ENCODE peak calls at places on chromosome X, in four cellular contexts. One of them, this sample, is unnamed.

GRCh38 chrX:120310861-120311631 is at the start of gene TMEM255A:
- DNase-seq in A549: no peak
- DNase-seq in K562: no peak
- DNase-seq in IMR-90: no peak
- DNase-seq in this sample: no peak

GRCh38 chrX:112654871-112655270 is 24.9 kb downstream of the LHFPL1 start:
- DNase-seq in K562: no peak
- DNase-seq in IMR-90: peak
- DNase-seq in A549: no peak
- DNase-seq in this sample: no peak

GRCh38 chrX:103831342-103831802 is 685 bp downstream of the RAB9B start:
- DNase-seq in A549: peak
- DNase-seq in K562: peak
- DNase-seq in IMR-90: no peak
- DNase-seq in this sample: no peak

GRCh38 chrX:40539214-40540142 is 41.3 kb upstream of the ATP6AP2 start:
- DNase-seq in K562: peak
- DNase-seq in IMR-90: peak
- DNase-seq in A549: no peak
- DNase-seq in this sample: no peak

GRCh38 chrX:43633081-43633480 is 23.0 kb upstream of the MAOA start:
- DNase-seq in K562: no peak
- DNase-seq in A549: no peak
- DNase-seq in IMR-90: no peak
- DNase-seq in this sample: no peak

GRCh38 chrX:74015379-74016019 is 288.5 kb upstream of the ZCCHC13 start:
- DNase-seq in A549: peak
- DNase-seq in K562: peak
- DNase-seq in IMR-90: peak
- DNase-seq in this sample: peak

GRCh38 chrX:43676960-43677582 is 21.0 kb downstream of the MAOA start:
- DNase-seq in A549: no peak
- DNase-seq in IMR-90: no peak
- DNase-seq in K562: no peak
- DNase-seq in this sample: peak

GRCh38 chrX:11470231-11470630 is 177.0 kb downstream of the AMELX start:
- DNase-seq in A549: no peak
- DNase-seq in K562: no peak
- DNase-seq in IMR-90: peak
- DNase-seq in this sample: no peak

GRCh38 chrX:43809463-43809862 is 72.8 kb downstream of the MAOB start:
- DNase-seq in IMR-90: peak
- DNase-seq in A549: no peak
- DNase-seq in K562: no peak
- DNase-seq in this sample: no peak

DNA sequence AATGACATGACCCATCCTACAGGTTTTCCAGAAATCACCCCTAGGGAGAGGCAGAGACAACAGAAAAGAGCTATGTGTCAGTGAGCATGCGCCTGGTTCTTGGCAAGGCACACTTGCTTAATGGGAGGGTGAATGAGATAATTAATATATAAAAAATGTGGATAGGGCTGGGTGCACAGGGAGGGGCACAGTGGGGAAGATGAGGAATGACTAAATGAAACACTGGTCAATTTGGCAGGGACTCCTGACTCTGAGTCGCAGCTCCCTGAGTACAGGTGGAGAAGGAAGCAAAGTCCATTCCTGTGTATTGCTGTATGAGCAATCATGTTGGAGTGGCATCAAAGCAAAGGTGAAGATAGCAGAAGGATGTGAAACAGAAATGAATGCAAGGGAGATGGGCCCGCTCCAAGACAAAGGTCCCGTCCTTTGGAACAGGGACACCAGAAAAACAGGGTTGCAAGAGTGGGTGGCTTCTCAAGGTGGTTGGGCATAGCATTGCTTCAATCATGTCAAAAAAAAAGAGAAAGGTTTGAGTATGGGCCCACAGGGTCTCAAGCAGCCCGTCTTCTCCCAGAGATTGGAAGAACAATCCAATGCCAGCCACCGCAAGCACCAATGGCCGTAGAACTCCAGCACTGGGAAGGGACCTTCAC is 278.4 kb upstream of the AGTR2 start:
- DNase-seq in A549: no peak
- DNase-seq in K562: no peak
- DNase-seq in IMR-90: no peak
- DNase-seq in this sample: peak
- TF ChIP-seq MAZ in A549: no peak
- TF ChIP-seq MAZ in K562: no peak
- TF ChIP-seq MAZ in IMR-90: no peak
- TF ChIP-seq MAZ in this sample: no peak

GRCh38 chrX:68757331-68757730 is 71.5 kb upstream of the EFNB1 start:
- DNase-seq in K562: no peak
- DNase-seq in A549: no peak
- DNase-seq in IMR-90: no peak
- DNase-seq in this sample: no peak

GRCh38 chrX:68763481-68763880 is 65.3 kb upstream of the EFNB1 start:
- DNase-seq in IMR-90: no peak
- DNase-seq in A549: no peak
- DNase-seq in K562: no peak
- DNase-seq in this sample: no peak

GRCh38 chrX:68762649-68763268 is 66.1 kb upstream of the EFNB1 start:
- DNase-seq in K562: no peak
- DNase-seq in IMR-90: no peak
- DNase-seq in A549: no peak
- DNase-seq in this sample: no peak

GRCh38 chrX:68758671-68759070 is 70.2 kb upstream of the EFNB1 start:
- DNase-seq in K562: no peak
- DNase-seq in A549: no peak
- DNase-seq in IMR-90: no peak
- DNase-seq in this sample: no peak

GRCh38 chrX:68761086-68761485 is 67.7 kb upstream of the EFNB1 start:
- DNase-seq in IMR-90: no peak
- DNase-seq in A549: no peak
- DNase-seq in K562: no peak
- DNase-seq in this sample: no peak
- TF ChIP-seq MAZ in IMR-90: no peak
- TF ChIP-seq MAZ in A549: no peak
- TF ChIP-seq MAZ in K562: no peak
- TF ChIP-seq MAZ in this sample: no peak

DNA sequence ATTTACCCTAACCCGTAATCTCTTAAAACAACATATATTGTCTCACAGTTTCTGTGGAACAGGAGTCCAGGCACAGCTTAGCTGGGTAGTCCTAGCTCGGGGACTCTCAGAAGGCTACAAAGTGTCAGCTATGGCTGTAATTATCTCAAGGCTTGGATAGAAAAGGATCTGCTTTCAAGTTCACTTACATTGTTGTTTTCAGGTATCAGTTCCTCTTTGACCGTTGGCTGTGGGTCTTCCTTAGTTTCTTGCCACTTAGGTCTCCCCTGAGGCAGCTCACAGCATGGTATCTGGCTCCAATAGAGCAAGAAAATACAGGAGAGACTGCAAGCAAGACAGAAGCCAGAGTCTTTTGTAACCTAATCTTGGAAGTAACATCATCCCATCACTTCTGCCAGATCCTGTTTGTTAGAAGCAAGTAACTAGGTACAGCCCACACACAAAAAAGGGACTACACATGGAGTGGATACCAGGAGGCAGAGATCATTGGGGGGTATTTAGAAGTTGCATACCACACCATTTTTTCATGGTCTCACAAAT is 137.0 kb downstream of the MAGEB5 start:
- DNase-seq in IMR-90: no peak
- DNase-seq in K562: no peak
- DNase-seq in A549: no peak
- DNase-seq in this sample: no peak
- TF ChIP-seq MAZ in IMR-90: no peak
- TF ChIP-seq MAZ in K562: no peak
- TF ChIP-seq MAZ in A549: no peak
- TF ChIP-seq MAZ in this sample: no peak

DNA sequence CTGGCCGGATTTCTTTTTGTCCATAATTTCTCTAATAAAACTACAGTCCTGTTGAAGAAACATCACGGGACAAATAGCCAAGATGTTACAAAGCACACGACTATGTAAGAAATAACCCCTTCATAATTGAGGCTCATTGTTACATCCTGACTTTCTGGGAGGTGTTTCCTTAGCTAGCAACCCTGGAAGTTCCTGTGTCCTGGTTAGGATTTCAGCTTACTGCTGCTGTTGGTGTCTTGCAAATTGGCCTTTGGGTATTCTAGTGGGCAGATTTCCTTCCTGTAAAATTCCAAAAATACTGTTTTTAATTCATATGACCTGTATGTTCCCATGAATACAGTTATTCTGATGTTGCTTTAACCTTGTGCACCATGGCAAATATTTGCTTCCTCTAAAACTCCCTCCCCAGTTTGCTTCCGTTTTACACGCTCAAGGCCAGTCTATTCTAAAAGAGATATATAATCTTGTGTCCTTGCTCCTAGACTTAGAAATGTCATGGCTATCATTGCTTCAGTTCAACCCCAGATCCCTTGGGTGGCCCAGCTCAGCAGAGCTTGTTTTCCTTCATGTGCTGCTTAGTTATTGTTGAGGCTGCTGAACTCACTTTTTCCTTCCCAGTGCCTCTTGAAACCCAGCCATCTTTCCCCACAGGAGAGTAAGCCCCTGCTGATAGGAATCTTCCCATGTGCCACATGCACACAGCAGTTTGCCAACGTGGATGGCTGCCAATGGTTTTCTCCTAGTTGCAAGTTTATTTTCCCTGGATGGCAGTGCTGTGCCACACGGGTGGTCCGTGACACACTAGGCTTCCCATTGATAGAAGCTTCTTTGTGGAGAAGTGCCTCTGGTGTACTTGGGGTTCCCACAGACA is 75.8 kb downstream of the TSPAN7 start:
- DNase-seq in A549: no peak
- DNase-seq in K562: no peak
- DNase-seq in IMR-90: no peak
- DNase-seq in this sample: peak
- TF ChIP-seq MAZ in A549: no peak
- TF ChIP-seq MAZ in K562: no peak
- TF ChIP-seq MAZ in IMR-90: no peak
- TF ChIP-seq MAZ in this sample: no peak

GRCh38 chrX:69152398-69152797 is 12.9 kb downstream of the PJA1 start:
- DNase-seq in IMR-90: no peak
- DNase-seq in A549: no peak
- DNase-seq in K562: no peak
- DNase-seq in this sample: peak
- TF ChIP-seq MAZ in IMR-90: no peak
- TF ChIP-seq MAZ in A549: no peak
- TF ChIP-seq MAZ in K562: no peak
- TF ChIP-seq MAZ in this sample: no peak

DNA sequence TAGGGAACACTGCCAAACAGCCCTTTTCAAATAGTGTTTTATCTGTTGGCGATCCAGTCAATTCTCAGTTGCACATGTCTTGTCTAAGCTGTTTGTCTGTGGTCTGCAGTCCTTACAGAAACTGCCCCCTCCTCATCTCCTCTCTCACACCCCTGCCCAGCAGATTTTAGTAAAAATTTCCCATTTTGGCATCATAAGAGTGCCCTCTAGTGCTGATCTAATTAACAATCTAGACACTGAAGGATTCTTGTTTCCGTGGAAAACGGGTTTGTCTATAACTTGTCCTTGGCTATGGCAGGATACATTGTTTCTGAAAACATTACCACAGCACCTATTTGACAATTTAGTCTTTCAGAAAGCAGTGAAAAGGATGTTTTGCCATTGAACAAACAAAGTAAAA is 227.2 kb upstream of the MBNL3 start:
- DNase-seq in IMR-90: no peak
- DNase-seq in K562: no peak
- DNase-seq in A549: no peak
- DNase-seq in this sample: no peak
- TF ChIP-seq MAZ in IMR-90: no peak
- TF ChIP-seq MAZ in K562: no peak
- TF ChIP-seq MAZ in A549: no peak
- TF ChIP-seq MAZ in this sample: no peak

GRCh38 chrX:102672876-102673275 is 21.6 kb downstream of the GPRASP1 start:
- DNase-seq in IMR-90: peak
- DNase-seq in K562: no peak
- DNase-seq in A549: no peak
- DNase-seq in this sample: peak

DNA sequence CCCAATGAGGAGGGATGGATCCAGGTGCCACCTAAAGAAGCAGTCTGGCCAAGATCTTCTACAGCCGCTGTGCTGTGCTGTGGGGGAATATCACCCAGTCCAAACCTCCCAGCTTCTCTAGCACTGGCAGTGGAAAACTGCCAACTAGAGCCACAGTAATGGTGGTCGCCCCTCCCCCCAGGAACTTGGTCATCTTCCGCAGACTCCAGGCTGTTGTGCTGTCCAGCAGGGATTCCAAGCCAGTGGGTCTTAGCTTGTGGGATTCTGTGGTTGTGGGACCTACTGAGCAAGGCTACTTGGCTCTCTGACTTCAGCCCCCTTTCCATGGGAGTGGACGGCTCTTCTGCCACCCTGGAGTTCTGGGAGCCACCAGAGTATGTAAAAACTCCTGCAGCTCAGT is 18.2 kb downstream of the GPRASP1 start:
- DNase-seq in IMR-90: no peak
- DNase-seq in K562: no peak
- DNase-seq in A549: no peak
- DNase-seq in this sample: no peak
- TF ChIP-seq MAZ in IMR-90: no peak
- TF ChIP-seq MAZ in K562: no peak
- TF ChIP-seq MAZ in A549: no peak
- TF ChIP-seq MAZ in this sample: no peak